ENCODE peak calls at places on chromosomes 7 and 10, in ten cellular contexts. One of them, this sample, is unnamed.

GRCh38 chr10:75617485-75618155 is 186.2 kb downstream of the LRMDA start:
- ATAC-seq in activated T-helper 17 cell treated with anti-CD3 and anti-CD28 coated beads, Interleukin-2, amount 50 U/mL, for 72 hours: no peak
- ATAC-seq in left cardiac atrium: peak
- ATAC-seq in activated CD8-positive, alpha-beta T cell treated with anti-CD3 and anti-CD28 coated beads, Interleukin-2, amount 10 ng/mL, durations not matched to agents 7 days and 5 days: no peak
- ATAC-seq in gastrocnemius medialis: peak
- ATAC-seq in heart left ventricle: no peak
- ATAC-seq in sciatic nerve: peak
- ATAC-seq in stimulated activated naive CD8-positive, alpha-beta T cell treated with anti-CD3 and anti-CD28 coated beads, Interleukin-15, Interleukin-2, amounts not matched to agents 100 U/mL and 50 U/mL, for 24 hours: no peak
- ATAC-seq in body of pancreas: peak
- ATAC-seq in right cardiac atrium: peak
- ATAC-seq in this sample: peak

GRCh38 chr7:90474284-90475210 is 5.1 kb downstream of the PTTG1IP2 start:
- ATAC-seq in stimulated activated naive CD8-positive, alpha-beta T cell treated with anti-CD3 and anti-CD28 coated beads, Interleukin-15, Interleukin-2, amounts not matched to agents 100 U/mL and 50 U/mL, for 24 hours: no peak
- ATAC-seq in body of pancreas: no peak
- ATAC-seq in activated T-helper 17 cell treated with anti-CD3 and anti-CD28 coated beads, Interleukin-2, amount 50 U/mL, for 72 hours: no peak
- ATAC-seq in heart left ventricle: no peak
- ATAC-seq in left cardiac atrium: peak
- ATAC-seq in gastrocnemius medialis: peak
- ATAC-seq in sciatic nerve: no peak
- ATAC-seq in activated CD8-positive, alpha-beta T cell treated with anti-CD3 and anti-CD28 coated beads, Interleukin-2, amount 10 ng/mL, durations not matched to agents 7 days and 5 days: no peak
- ATAC-seq in right cardiac atrium: no peak
- ATAC-seq in this sample: no peak

GRCh38 chr10:74013004-74013403 is 15.1 kb downstream of the VCL start:
- ATAC-seq in activated T-helper 17 cell treated with anti-CD3 and anti-CD28 coated beads, Interleukin-2, amount 50 U/mL, for 72 hours: no peak
- ATAC-seq in gastrocnemius medialis: no peak
- ATAC-seq in activated CD8-positive, alpha-beta T cell treated with anti-CD3 and anti-CD28 coated beads, Interleukin-2, amount 10 ng/mL, durations not matched to agents 7 days and 5 days: no peak
- ATAC-seq in heart left ventricle: no peak
- ATAC-seq in sciatic nerve: no peak
- ATAC-seq in stimulated activated naive CD8-positive, alpha-beta T cell treated with anti-CD3 and anti-CD28 coated beads, Interleukin-15, Interleukin-2, amounts not matched to agents 100 U/mL and 50 U/mL, for 24 hours: no peak
- ATAC-seq in right cardiac atrium: no peak
- ATAC-seq in body of pancreas: no peak
- ATAC-seq in left cardiac atrium: no peak
- ATAC-seq in this sample: no peak

GRCh38 chr7:48255046-48255445 is 83.8 kb downstream of the ABCA13 start:
- ATAC-seq in gastrocnemius medialis: no peak
- ATAC-seq in sciatic nerve: no peak
- ATAC-seq in heart left ventricle: no peak
- ATAC-seq in stimulated activated naive CD8-positive, alpha-beta T cell treated with anti-CD3 and anti-CD28 coated beads, Interleukin-15, Interleukin-2, amounts not matched to agents 100 U/mL and 50 U/mL, for 24 hours: peak
- ATAC-seq in body of pancreas: no peak
- ATAC-seq in activated CD8-positive, alpha-beta T cell treated with anti-CD3 and anti-CD28 coated beads, Interleukin-2, amount 10 ng/mL, durations not matched to agents 7 days and 5 days: no peak
- ATAC-seq in right cardiac atrium: no peak
- ATAC-seq in left cardiac atrium: no peak
- ATAC-seq in activated T-helper 17 cell treated with anti-CD3 and anti-CD28 coated beads, Interleukin-2, amount 50 U/mL, for 72 hours: peak
- ATAC-seq in this sample: no peak

GRCh38 chr7:30584970-30585369 is 9.7 kb upstream of the GARS1 start:
- ATAC-seq in gastrocnemius medialis: no peak
- ATAC-seq in right cardiac atrium: peak
- ATAC-seq in heart left ventricle: peak
- ATAC-seq in activated T-helper 17 cell treated with anti-CD3 and anti-CD28 coated beads, Interleukin-2, amount 50 U/mL, for 72 hours: no peak
- ATAC-seq in left cardiac atrium: peak
- ATAC-seq in stimulated activated naive CD8-positive, alpha-beta T cell treated with anti-CD3 and anti-CD28 coated beads, Interleukin-15, Interleukin-2, amounts not matched to agents 100 U/mL and 50 U/mL, for 24 hours: no peak
- ATAC-seq in body of pancreas: no peak
- ATAC-seq in sciatic nerve: no peak
- ATAC-seq in activated CD8-positive, alpha-beta T cell treated with anti-CD3 and anti-CD28 coated beads, Interleukin-2, amount 10 ng/mL, durations not matched to agents 7 days and 5 days: no peak
- ATAC-seq in this sample: no peak

GRCh38 chr7:156095908-156096539 is 283.8 kb upstream of the SHH start:
- ATAC-seq in body of pancreas: no peak
- ATAC-seq in heart left ventricle: no peak
- ATAC-seq in stimulated activated naive CD8-positive, alpha-beta T cell treated with anti-CD3 and anti-CD28 coated beads, Interleukin-15, Interleukin-2, amounts not matched to agents 100 U/mL and 50 U/mL, for 24 hours: peak
- ATAC-seq in activated T-helper 17 cell treated with anti-CD3 and anti-CD28 coated beads, Interleukin-2, amount 50 U/mL, for 72 hours: no peak
- ATAC-seq in left cardiac atrium: no peak
- ATAC-seq in sciatic nerve: no peak
- ATAC-seq in gastrocnemius medialis: no peak
- ATAC-seq in right cardiac atrium: no peak
- ATAC-seq in activated CD8-positive, alpha-beta T cell treated with anti-CD3 and anti-CD28 coated beads, Interleukin-2, amount 10 ng/mL, durations not matched to agents 7 days and 5 days: peak
- ATAC-seq in this sample: no peak

GRCh38 chr10:69800109-69800508 is 1.6 kb upstream of the COL13A1 start:
- ATAC-seq in gastrocnemius medialis: peak
- ATAC-seq in activated T-helper 17 cell treated with anti-CD3 and anti-CD28 coated beads, Interleukin-2, amount 50 U/mL, for 72 hours: no peak
- ATAC-seq in sciatic nerve: peak
- ATAC-seq in activated CD8-positive, alpha-beta T cell treated with anti-CD3 and anti-CD28 coated beads, Interleukin-2, amount 10 ng/mL, durations not matched to agents 7 days and 5 days: no peak
- ATAC-seq in heart left ventricle: peak
- ATAC-seq in left cardiac atrium: peak
- ATAC-seq in stimulated activated naive CD8-positive, alpha-beta T cell treated with anti-CD3 and anti-CD28 coated beads, Interleukin-15, Interleukin-2, amounts not matched to agents 100 U/mL and 50 U/mL, for 24 hours: no peak
- ATAC-seq in right cardiac atrium: peak
- ATAC-seq in body of pancreas: no peak
- ATAC-seq in this sample: peak

GRCh38 chr7:23335141-23335540 is 36.0 kb downstream of the MALSU1 start:
- ATAC-seq in stimulated activated naive CD8-positive, alpha-beta T cell treated with anti-CD3 and anti-CD28 coated beads, Interleukin-15, Interleukin-2, amounts not matched to agents 100 U/mL and 50 U/mL, for 24 hours: no peak
- ATAC-seq in activated T-helper 17 cell treated with anti-CD3 and anti-CD28 coated beads, Interleukin-2, amount 50 U/mL, for 72 hours: no peak
- ATAC-seq in sciatic nerve: no peak
- ATAC-seq in left cardiac atrium: no peak
- ATAC-seq in body of pancreas: no peak
- ATAC-seq in heart left ventricle: no peak
- ATAC-seq in right cardiac atrium: no peak
- ATAC-seq in activated CD8-positive, alpha-beta T cell treated with anti-CD3 and anti-CD28 coated beads, Interleukin-2, amount 10 ng/mL, durations not matched to agents 7 days and 5 days: no peak
- ATAC-seq in gastrocnemius medialis: no peak
- ATAC-seq in this sample: no peak

GRCh38 chr7:14196555-14196954 is 207.1 kb upstream of the ETV1 start:
- ATAC-seq in heart left ventricle: no peak
- ATAC-seq in body of pancreas: no peak
- ATAC-seq in stimulated activated naive CD8-positive, alpha-beta T cell treated with anti-CD3 and anti-CD28 coated beads, Interleukin-15, Interleukin-2, amounts not matched to agents 100 U/mL and 50 U/mL, for 24 hours: no peak
- ATAC-seq in activated T-helper 17 cell treated with anti-CD3 and anti-CD28 coated beads, Interleukin-2, amount 50 U/mL, for 72 hours: no peak
- ATAC-seq in right cardiac atrium: no peak
- ATAC-seq in left cardiac atrium: peak
- ATAC-seq in activated CD8-positive, alpha-beta T cell treated with anti-CD3 and anti-CD28 coated beads, Interleukin-2, amount 10 ng/mL, durations not matched to agents 7 days and 5 days: no peak
- ATAC-seq in sciatic nerve: no peak
- ATAC-seq in gastrocnemius medialis: no peak
- ATAC-seq in this sample: no peak

GRCh38 chr10:1615186-1615954 is 122.0 kb downstream of the ADARB2 start:
- ATAC-seq in heart left ventricle: no peak
- ATAC-seq in sciatic nerve: no peak
- ATAC-seq in right cardiac atrium: no peak
- ATAC-seq in body of pancreas: no peak
- ATAC-seq in stimulated activated naive CD8-positive, alpha-beta T cell treated with anti-CD3 and anti-CD28 coated beads, Interleukin-15, Interleukin-2, amounts not matched to agents 100 U/mL and 50 U/mL, for 24 hours: no peak
- ATAC-seq in gastrocnemius medialis: no peak
- ATAC-seq in activated CD8-positive, alpha-beta T cell treated with anti-CD3 and anti-CD28 coated beads, Interleukin-2, amount 10 ng/mL, durations not matched to agents 7 days and 5 days: no peak
- ATAC-seq in activated T-helper 17 cell treated with anti-CD3 and anti-CD28 coated beads, Interleukin-2, amount 50 U/mL, for 72 hours: no peak
- ATAC-seq in left cardiac atrium: no peak
- ATAC-seq in this sample: no peak

GRCh38 chr7:133704436-133704835 is 422.7 kb upstream of the LRGUK start:
- ATAC-seq in activated T-helper 17 cell treated with anti-CD3 and anti-CD28 coated beads, Interleukin-2, amount 50 U/mL, for 72 hours: no peak
- ATAC-seq in stimulated activated naive CD8-positive, alpha-beta T cell treated with anti-CD3 and anti-CD28 coated beads, Interleukin-15, Interleukin-2, amounts not matched to agents 100 U/mL and 50 U/mL, for 24 hours: no peak
- ATAC-seq in heart left ventricle: no peak
- ATAC-seq in left cardiac atrium: no peak
- ATAC-seq in sciatic nerve: no peak
- ATAC-seq in right cardiac atrium: no peak
- ATAC-seq in gastrocnemius medialis: no peak
- ATAC-seq in activated CD8-positive, alpha-beta T cell treated with anti-CD3 and anti-CD28 coated beads, Interleukin-2, amount 10 ng/mL, durations not matched to agents 7 days and 5 days: no peak
- ATAC-seq in body of pancreas: no peak
- ATAC-seq in this sample: no peak

GRCh38 chr7:38840736-38841460 is 68.1 kb downstream of the VPS41 start:
- ATAC-seq in left cardiac atrium: no peak
- ATAC-seq in activated CD8-positive, alpha-beta T cell treated with anti-CD3 and anti-CD28 coated beads, Interleukin-2, amount 10 ng/mL, durations not matched to agents 7 days and 5 days: no peak
- ATAC-seq in activated T-helper 17 cell treated with anti-CD3 and anti-CD28 coated beads, Interleukin-2, amount 50 U/mL, for 72 hours: no peak
- ATAC-seq in gastrocnemius medialis: no peak
- ATAC-seq in stimulated activated naive CD8-positive, alpha-beta T cell treated with anti-CD3 and anti-CD28 coated beads, Interleukin-15, Interleukin-2, amounts not matched to agents 100 U/mL and 50 U/mL, for 24 hours: no peak
- ATAC-seq in sciatic nerve: no peak
- ATAC-seq in body of pancreas: no peak
- ATAC-seq in heart left ventricle: no peak
- ATAC-seq in right cardiac atrium: no peak
- ATAC-seq in this sample: no peak

GRCh38 chr10:119483001-119483400 is 59.5 kb downstream of the RGS10 start:
- ATAC-seq in activated CD8-positive, alpha-beta T cell treated with anti-CD3 and anti-CD28 coated beads, Interleukin-2, amount 10 ng/mL, durations not matched to agents 7 days and 5 days: no peak
- ATAC-seq in left cardiac atrium: no peak
- ATAC-seq in right cardiac atrium: no peak
- ATAC-seq in activated T-helper 17 cell treated with anti-CD3 and anti-CD28 coated beads, Interleukin-2, amount 50 U/mL, for 72 hours: no peak
- ATAC-seq in heart left ventricle: no peak
- ATAC-seq in gastrocnemius medialis: no peak
- ATAC-seq in stimulated activated naive CD8-positive, alpha-beta T cell treated with anti-CD3 and anti-CD28 coated beads, Interleukin-15, Interleukin-2, amounts not matched to agents 100 U/mL and 50 U/mL, for 24 hours: no peak
- ATAC-seq in sciatic nerve: no peak
- ATAC-seq in body of pancreas: no peak
- ATAC-seq in this sample: no peak

GRCh38 chr7:134905375-134905774 is 80.9 kb upstream of the AGBL3 start:
- ATAC-seq in activated CD8-positive, alpha-beta T cell treated with anti-CD3 and anti-CD28 coated beads, Interleukin-2, amount 10 ng/mL, durations not matched to agents 7 days and 5 days: no peak
- ATAC-seq in activated T-helper 17 cell treated with anti-CD3 and anti-CD28 coated beads, Interleukin-2, amount 50 U/mL, for 72 hours: no peak
- ATAC-seq in gastrocnemius medialis: peak
- ATAC-seq in body of pancreas: peak
- ATAC-seq in heart left ventricle: peak
- ATAC-seq in left cardiac atrium: peak
- ATAC-seq in right cardiac atrium: peak
- ATAC-seq in sciatic nerve: peak
- ATAC-seq in stimulated activated naive CD8-positive, alpha-beta T cell treated with anti-CD3 and anti-CD28 coated beads, Interleukin-15, Interleukin-2, amounts not matched to agents 100 U/mL and 50 U/mL, for 24 hours: no peak
- ATAC-seq in this sample: peak

This sample was measured in gastroesophageal sphincter.